ENCODE peak calls at places on chromosomes 11 and 22, in seven cellular contexts. Z, V, T, X, Q, N and B are unnamed samples.
A peak's percentile ranks its signal among the peaks of the same experiment; 100 is the strongest.

GRCh38 chr11:35992551-35992950 is 48.7 kb downstream of the LDLRAD3 start:
- DNase-seq in V (no peak), T (no peak), Z (no peak), N (no peak), X (no peak), Q (no peak), B (peak; percentile 36)

GRCh38 chr22:31800065-31800464 is 46.2 kb downstream of the DEPDC5 start:
- DNase-seq in V (peak; percentile 15), T (peak; percentile 53), Q (no peak), X (no peak), N (no peak), Z (peak; percentile 42), B (no peak)

GRCh38 chr11:131758726-131759125 is 388.3 kb downstream of the NTM start:
- DNase-seq in X (no peak), Z (no peak), T (no peak), V (no peak), Q (no peak), N (no peak), B (no peak)

GRCh38 chr22:40121463-40121862 is 56.3 kb upstream of the TNRC6B start:
- DNase-seq in N (no peak), V (no peak), Z (no peak), X (no peak), T (no peak), Q (no peak), B (no peak)

GRCh38 chr11:19714093-19714386 is 1.4 kb downstream of the NAV2 start:
- DNase-seq in X (no peak), V (no peak), T (no peak), Q (no peak), Z (peak; percentile 61), N (no peak), B (no peak)

GRCh38 chr22:30430933-30431332 is 5.4 kb downstream of the MTFP1 start:
- DNase-seq in V (no peak), Q (no peak), Z (no peak), T (no peak), X (no peak), N (no peak), B (no peak)

GRCh38 chr22:35648066-35649025 is at the start of gene APOL6:
- DNase-seq in T (peak; percentile 58), Z (peak; percentile 85), V (peak; percentile 92), N (peak; percentile 81), Q (peak; percentile 30), X (no peak), B (no peak)

GRCh38 chr11:45155058-45155551 is 8.7 kb downstream of the PRDM11 start:
- DNase-seq in Z (peak; percentile 27), N (no peak), X (no peak), T (no peak), V (no peak), Q (no peak), B (no peak)

GRCh38 chr11:122853261-122853660 is 15.0 kb downstream of the CRTAM start:
- DNase-seq in Q (no peak), V (no peak), T (no peak), X (no peak), N (no peak), Z (peak; percentile 65), B (no peak)

GRCh38 chr11:34269694-34270245 is 88.0 kb downstream of the ABTB2 start:
- DNase-seq in T (no peak), V (no peak), X (no peak), N (no peak), Z (no peak), Q (no peak), B (no peak)

GRCh38 chr22:39728236-39728860 is 157.8 kb downstream of the CACNA1I start:
- DNase-seq in V (no peak), Q (no peak), Z (no peak), T (no peak), N (no peak), X (no peak), B (no peak)

GRCh38 chr11:82823635-82824614 is 76.3 kb downstream of the PRCP start:
- DNase-seq in N (peak; percentile 57), T (no peak), Q (no peak), V (no peak), X (no peak), Z (no peak), B (no peak)

GRCh38 chr11:2815762-2816496 is 69.6 kb downstream of the CDKN1C start:
- DNase-seq in V (no peak), X (no peak), Z (no peak), N (no peak), T (no peak), Q (no peak), B (no peak)

GRCh38 chr11:76551400-76551799 is 106.6 kb downstream of the EMSY start:
- DNase-seq in T (no peak), Z (peak; percentile 5), N (peak; percentile 9), X (no peak), V (peak; percentile 41), Q (no peak), B (no peak)

GRCh38 chr11:74460481-74461154 is 6.7 kb downstream of the KCNE3 start:
- DNase-seq in Z (peak; percentile 50), V (peak; percentile 38), N (peak; percentile 5), Q (no peak), T (peak; percentile 24), X (no peak), B (peak; percentile 59)

GRCh38 chr22:50299724-50300619 is 7.5 kb downstream of the PLXNB2 start:
- DNase-seq in T (no peak), Q (no peak), X (no peak), V (no peak), Z (peak; percentile 43), N (no peak), B (no peak)

GRCh38 chr22:37496651-37497599 is 10.7 kb upstream of the MFNG start:
- DNase-seq in X (no peak), Z (peak; percentile 92), T (peak; percentile 98), V (peak; percentile 83), N (no peak), Q (no peak), B (no peak)

GRCh38 chr22:30785527-30785926 is 90.9 kb downstream of the OSBP2 start:
- DNase-seq in Q (no peak), Z (no peak), N (no peak), V (no peak), X (no peak), T (no peak), B (no peak)

GRCh38 chr22:48478124-48478523 is 1349.5 kb downstream of the BRD1 start:
- DNase-seq in N (no peak), V (no peak), X (no peak), Z (no peak), Q (no peak), T (no peak), B (no peak)

GRCh38 chr11:117384045-117384444 is 56.4 kb downstream of the CEP164 start:
- DNase-seq in X (no peak), Z (peak; percentile 96), Q (no peak), T (peak; percentile 97), N (no peak), V (peak; percentile 62), B (no peak)

GRCh38 chr22:48536691-48537591 is 1290.7 kb downstream of the BRD1 start:
- DNase-seq in X (no peak), T (no peak), Z (peak; percentile 9), V (no peak), N (no peak), Q (no peak), B (no peak)

GRCh38 chr11:119486691-119487259 is 63.8 kb upstream of the THY1 start:
- DNase-seq in T (no peak), V (no peak), Q (no peak), Z (no peak), N (no peak), X (no peak), B (no peak)

GRCh38 chr11:116044946-116045345 is 540.7 kb upstream of the CADM1 start:
- DNase-seq in T (no peak), Q (no peak), X (no peak), V (no peak), N (no peak), Z (no peak), B (no peak)

GRCh38 chr11:133956650-133957633 is at the start of gene IGSF9B:
- DNase-seq in X (peak; percentile 86), Q (peak; percentile 87), T (peak; percentile 74), Z (peak; percentile 83), N (peak; percentile 83), V (peak; percentile 52), B (no peak)

GRCh38 chr22:45895436-45896152 is 81.4 kb downstream of the WNT7B start:
- DNase-seq in Z (no peak), Q (no peak), X (no peak), T (no peak), V (no peak), N (no peak), B (no peak)

GRCh38 chr11:35303596-35304392 is 115.6 kb downstream of the SLC1A2 start:
- DNase-seq in Z (peak; percentile 95), N (no peak), X (no peak), V (peak; percentile 98), T (peak; percentile 18), Q (no peak), B (no peak)

GRCh38 chr11:9862981-9863380 is 199.1 kb downstream of the SWAP70 start:
- DNase-seq in X (no peak), N (no peak), V (no peak), Z (no peak), Q (no peak), T (peak; percentile 45), B (no peak)

GRCh38 chr11:109641549-109641948 is 219.6 kb downstream of the C11orf87 start:
- DNase-seq in V (peak; percentile 1), N (no peak), Z (peak; percentile 69), Q (no peak), T (peak; percentile 59), X (no peak), B (no peak)

GRCh38 chr11:72782081-72782920 is 11.5 kb downstream of the STARD10 start:
- DNase-seq in X (no peak), Q (no peak), T (no peak), V (no peak), Z (no peak), N (peak; percentile 18), B (no peak)

GRCh38 chr11:102757823-102758549 is 22.4 kb downstream of the MMP10 start:
- DNase-seq in Q (no peak), Z (peak; percentile 76), N (no peak), T (peak; percentile 54), V (peak; percentile 72), X (no peak), B (no peak)

GRCh38 chr11:116481126-116481644 is 291.6 kb downstream of the BUD13 start:
- DNase-seq in X (no peak), T (no peak), V (no peak), Q (no peak), Z (no peak), N (no peak), B (no peak)

GRCh38 chr11:1153951-1154487 is 3.7 kb upstream of the MUC5AC start:
- DNase-seq in X (no peak), T (peak; percentile 61), N (no peak), V (peak; percentile 97), Q (no peak), Z (peak; percentile 95), B (no peak)

GRCh38 chr22:26106412-26106811 is 62.9 kb upstream of the SEZ6L start:
- DNase-seq in Z (no peak), Q (no peak), X (no peak), T (no peak), V (no peak), N (no peak), B (no peak)

GRCh38 chr11:80698646-80699045 is 1257.8 kb upstream of the TENM4 start:
- DNase-seq in T (no peak), V (no peak), Z (no peak), Q (no peak), N (no peak), X (no peak), B (no peak)

GRCh38 chr11:72267956-72268617 is 24.1 kb upstream of the PHOX2A start:
- DNase-seq in V (no peak), Q (no peak), T (no peak), N (no peak), X (no peak), Z (no peak), B (no peak)

GRCh38 chr11:36421546-36422155 is 88.4 kb downstream of the TRAF6 start:
- DNase-seq in V (peak; percentile 15), Q (no peak), N (no peak), X (no peak), T (no peak), Z (peak; percentile 74), B (no peak)

GRCh38 chr11:61149624-61150615 is 11.3 kb downstream of the VPS37C start:
- DNase-seq in N (no peak), X (no peak), V (peak; percentile 65), T (no peak), Z (no peak), Q (no peak), B (no peak)

GRCh38 chr22:43077121-43077877 is 11.9 kb downstream of the TTLL1 start:
- DNase-seq in V (no peak), Q (no peak), N (no peak), X (no peak), T (no peak), Z (no peak), B (no peak)